ENCODE peak calls at places on chromosomes 2 and 18, in seven cellular contexts. One of them, this sample, is unnamed.

GRCh38 chr2:240556553-240557100 is 1.2 kb downstream of the ANKMY1 start:
- DNase-seq in fibroblast of lung: peak
- DNase-seq in fibroblast of the aortic adventitia: no peak
- DNase-seq in WTC11: peak
- DNase-seq in ovary: peak
- DNase-seq in suprapubic skin: no peak
- DNase-seq in HL-60: no peak
- DNase-seq in this sample: no peak

GRCh38 chr18:1412660-1413659 is 508.3 kb downstream of the ADCYAP1 start:
- DNase-seq in fibroblast of lung: no peak
- DNase-seq in fibroblast of the aortic adventitia: no peak
- DNase-seq in WTC11: no peak
- DNase-seq in ovary: no peak
- DNase-seq in suprapubic skin: no peak
- DNase-seq in HL-60: no peak
- DNase-seq in this sample: no peak

GRCh38 chr2:186575856-186576255 is 14.0 kb upstream of the ITGAV start:
- DNase-seq in fibroblast of lung: peak
- DNase-seq in fibroblast of the aortic adventitia: no peak
- DNase-seq in WTC11: no peak
- DNase-seq in ovary: no peak
- DNase-seq in suprapubic skin: no peak
- DNase-seq in HL-60: no peak
- DNase-seq in this sample: no peak

GRCh38 chr2:222494104-222494739 is 69.9 kb downstream of the SGPP2 start:
- DNase-seq in fibroblast of lung: no peak
- DNase-seq in fibroblast of the aortic adventitia: no peak
- DNase-seq in WTC11: no peak
- DNase-seq in ovary: peak
- DNase-seq in suprapubic skin: no peak
- DNase-seq in HL-60: no peak
- DNase-seq in this sample: no peak

GRCh38 chr18:63069496-63069895 is 250.1 kb downstream of the BCL2 start:
- DNase-seq in fibroblast of lung: no peak
- DNase-seq in fibroblast of the aortic adventitia: no peak
- DNase-seq in WTC11: no peak
- DNase-seq in ovary: no peak
- DNase-seq in suprapubic skin: no peak
- DNase-seq in HL-60: no peak
- DNase-seq in this sample: no peak

GRCh38 chr18:13527730-13528129 is 198.6 kb downstream of the FAM210A start:
- DNase-seq in fibroblast of lung: no peak
- DNase-seq in fibroblast of the aortic adventitia: no peak
- DNase-seq in WTC11: no peak
- DNase-seq in ovary: no peak
- DNase-seq in suprapubic skin: no peak
- DNase-seq in HL-60: no peak
- DNase-seq in this sample: no peak

GRCh38 chr18:805008-805754 is 6.9 kb downstream of the YES1 start:
- DNase-seq in fibroblast of lung: no peak
- DNase-seq in fibroblast of the aortic adventitia: peak
- DNase-seq in WTC11: no peak
- DNase-seq in ovary: no peak
- DNase-seq in suprapubic skin: no peak
- DNase-seq in HL-60: no peak
- DNase-seq in this sample: no peak

GRCh38 chr2:223815884-223816570 is 21.4 kb downstream of the AP1S3 start:
- DNase-seq in fibroblast of lung: peak
- DNase-seq in fibroblast of the aortic adventitia: no peak
- DNase-seq in WTC11: no peak
- DNase-seq in ovary: no peak
- DNase-seq in suprapubic skin: no peak
- DNase-seq in HL-60: no peak
- DNase-seq in this sample: no peak

GRCh38 chr2:16202643-16203020 is 262.3 kb downstream of the MYCN start:
- DNase-seq in fibroblast of lung: no peak
- DNase-seq in fibroblast of the aortic adventitia: no peak
- DNase-seq in WTC11: no peak
- DNase-seq in ovary: no peak
- DNase-seq in suprapubic skin: no peak
- DNase-seq in HL-60: no peak
- DNase-seq in this sample: no peak

GRCh38 chr2:143955416-143956075 is 564.4 kb downstream of the ZEB2 start:
- DNase-seq in fibroblast of lung: peak
- DNase-seq in fibroblast of the aortic adventitia: peak
- DNase-seq in WTC11: no peak
- DNase-seq in ovary: no peak
- DNase-seq in suprapubic skin: no peak
- DNase-seq in HL-60: no peak
- DNase-seq in this sample: no peak

GRCh38 chr2:145692971-145693478 is 1173.1 kb upstream of the ZEB2 start:
- DNase-seq in fibroblast of lung: peak
- DNase-seq in fibroblast of the aortic adventitia: peak
- DNase-seq in WTC11: no peak
- DNase-seq in ovary: no peak
- DNase-seq in suprapubic skin: no peak
- DNase-seq in HL-60: peak
- DNase-seq in this sample: no peak

GRCh38 chr2:27085670-27086089 is 892 bp upstream of the KHK start:
- DNase-seq in fibroblast of lung: peak
- DNase-seq in fibroblast of the aortic adventitia: peak
- DNase-seq in WTC11: peak
- DNase-seq in ovary: peak
- DNase-seq in suprapubic skin: peak
- DNase-seq in HL-60: no peak
- DNase-seq in this sample: peak

GRCh38 chr18:78073275-78073674 is 823.6 kb downstream of the GALR1 start:
- DNase-seq in fibroblast of lung: no peak
- DNase-seq in fibroblast of the aortic adventitia: no peak
- DNase-seq in WTC11: no peak
- DNase-seq in ovary: no peak
- DNase-seq in suprapubic skin: no peak
- DNase-seq in HL-60: no peak
- DNase-seq in this sample: no peak

GRCh38 chr2:27885656-27886055 is 4.5 kb downstream of the RBKS start:
- DNase-seq in fibroblast of lung: peak
- DNase-seq in fibroblast of the aortic adventitia: no peak
- DNase-seq in WTC11: no peak
- DNase-seq in ovary: no peak
- DNase-seq in suprapubic skin: no peak
- DNase-seq in HL-60: no peak
- DNase-seq in this sample: no peak

GRCh38 chr2:85215074-85216050 is 82.2 kb downstream of the TCF7L1 start:
- DNase-seq in fibroblast of lung: peak
- DNase-seq in fibroblast of the aortic adventitia: peak
- DNase-seq in WTC11: no peak
- DNase-seq in ovary: peak
- DNase-seq in suprapubic skin: peak
- DNase-seq in HL-60: no peak
- DNase-seq in this sample: no peak

GRCh38 chr2:174593574-174594203 is 3.9 kb downstream of the WIPF1 start:
- DNase-seq in fibroblast of lung: peak
- DNase-seq in fibroblast of the aortic adventitia: peak
- DNase-seq in WTC11: no peak
- DNase-seq in ovary: no peak
- DNase-seq in suprapubic skin: no peak
- DNase-seq in HL-60: peak
- DNase-seq in this sample: no peak

GRCh38 chr2:234952270-234953115 is 676 bp downstream of the SH3BP4 start:
- DNase-seq in fibroblast of lung: no peak
- DNase-seq in fibroblast of the aortic adventitia: no peak
- DNase-seq in WTC11: peak
- DNase-seq in ovary: peak
- DNase-seq in suprapubic skin: peak
- DNase-seq in HL-60: no peak
- DNase-seq in this sample: peak

GRCh38 chr2:75647771-75648170 is 1.2 kb downstream of the MRPL19 start:
- DNase-seq in fibroblast of lung: no peak
- DNase-seq in fibroblast of the aortic adventitia: no peak
- DNase-seq in WTC11: no peak
- DNase-seq in ovary: no peak
- DNase-seq in suprapubic skin: no peak
- DNase-seq in HL-60: no peak
- DNase-seq in this sample: no peak

GRCh38 chr2:48343154-48343553 is 186.8 kb upstream of the STON1 start:
- DNase-seq in fibroblast of lung: no peak
- DNase-seq in fibroblast of the aortic adventitia: no peak
- DNase-seq in WTC11: no peak
- DNase-seq in ovary: no peak
- DNase-seq in suprapubic skin: no peak
- DNase-seq in HL-60: no peak
- DNase-seq in this sample: no peak

GRCh38 chr2:172783091-172783898 is 47.6 kb downstream of the RAPGEF4 start:
- DNase-seq in fibroblast of lung: peak
- DNase-seq in fibroblast of the aortic adventitia: peak
- DNase-seq in WTC11: no peak
- DNase-seq in ovary: no peak
- DNase-seq in suprapubic skin: no peak
- DNase-seq in HL-60: no peak
- DNase-seq in this sample: peak

GRCh38 chr2:23012499-23012898 is 372.5 kb upstream of the KLHL29 start:
- DNase-seq in fibroblast of lung: no peak
- DNase-seq in fibroblast of the aortic adventitia: no peak
- DNase-seq in WTC11: no peak
- DNase-seq in ovary: no peak
- DNase-seq in suprapubic skin: no peak
- DNase-seq in HL-60: no peak
- DNase-seq in this sample: no peak

GRCh38 chr2:210998334-210998733 is 441.9 kb downstream of the CPS1 start:
- DNase-seq in fibroblast of lung: no peak
- DNase-seq in fibroblast of the aortic adventitia: no peak
- DNase-seq in WTC11: no peak
- DNase-seq in ovary: no peak
- DNase-seq in suprapubic skin: no peak
- DNase-seq in HL-60: no peak
- DNase-seq in this sample: no peak

GRCh38 chr2:1661891-1662605 is 82.3 kb downstream of the PXDN start:
- DNase-seq in fibroblast of lung: no peak
- DNase-seq in fibroblast of the aortic adventitia: no peak
- DNase-seq in WTC11: no peak
- DNase-seq in ovary: peak
- DNase-seq in suprapubic skin: peak
- DNase-seq in HL-60: no peak
- DNase-seq in this sample: no peak

DNA sequence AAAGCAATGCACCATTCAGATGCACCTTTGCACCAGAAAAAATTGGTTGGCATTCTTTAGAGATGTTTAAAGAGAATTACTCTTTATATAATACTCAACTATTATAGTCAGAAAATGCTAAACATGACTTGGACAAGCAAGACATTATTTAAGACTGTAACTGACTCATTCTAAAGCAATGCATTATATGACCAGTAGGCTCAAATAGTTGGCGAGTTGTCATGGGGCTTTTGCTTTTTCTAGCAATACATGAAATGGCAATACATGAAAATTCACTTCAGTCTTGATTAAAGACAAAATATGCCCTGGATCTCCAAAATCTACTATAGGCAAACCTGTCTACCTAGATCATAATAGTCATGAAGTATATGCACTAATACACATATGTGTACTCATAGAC is 216.9 kb upstream of the VWC2L start:
- DNase-seq in fibroblast of lung: peak
- DNase-seq in fibroblast of the aortic adventitia: peak
- DNase-seq in WTC11: no peak
- DNase-seq in ovary: no peak
- DNase-seq in suprapubic skin: no peak
- DNase-seq in HL-60: no peak
- DNase-seq in this sample: no peak
- TF ChIP-seq CTCF in fibroblast of lung: no peak
- TF ChIP-seq CTCF in fibroblast of the aortic adventitia: peak
- TF ChIP-seq CTCF in WTC11: no peak
- TF ChIP-seq CTCF in ovary: no peak
- TF ChIP-seq CTCF in suprapubic skin: no peak
- TF ChIP-seq CTCF in HL-60: no peak
- TF ChIP-seq CTCF in this sample: no peak

GRCh38 chr2:237451582-237452469 is 35.2 kb upstream of the MLPH start:
- DNase-seq in fibroblast of lung: no peak
- DNase-seq in fibroblast of the aortic adventitia: no peak
- DNase-seq in WTC11: peak
- DNase-seq in ovary: peak
- DNase-seq in suprapubic skin: no peak
- DNase-seq in HL-60: no peak
- DNase-seq in this sample: no peak
- TF ChIP-seq CTCF in fibroblast of lung: peak
- TF ChIP-seq CTCF in fibroblast of the aortic adventitia: no peak
- TF ChIP-seq CTCF in WTC11: no peak
- TF ChIP-seq CTCF in ovary: no peak
- TF ChIP-seq CTCF in suprapubic skin: no peak
- TF ChIP-seq CTCF in HL-60: no peak
- TF ChIP-seq CTCF in this sample: no peak

DNA sequence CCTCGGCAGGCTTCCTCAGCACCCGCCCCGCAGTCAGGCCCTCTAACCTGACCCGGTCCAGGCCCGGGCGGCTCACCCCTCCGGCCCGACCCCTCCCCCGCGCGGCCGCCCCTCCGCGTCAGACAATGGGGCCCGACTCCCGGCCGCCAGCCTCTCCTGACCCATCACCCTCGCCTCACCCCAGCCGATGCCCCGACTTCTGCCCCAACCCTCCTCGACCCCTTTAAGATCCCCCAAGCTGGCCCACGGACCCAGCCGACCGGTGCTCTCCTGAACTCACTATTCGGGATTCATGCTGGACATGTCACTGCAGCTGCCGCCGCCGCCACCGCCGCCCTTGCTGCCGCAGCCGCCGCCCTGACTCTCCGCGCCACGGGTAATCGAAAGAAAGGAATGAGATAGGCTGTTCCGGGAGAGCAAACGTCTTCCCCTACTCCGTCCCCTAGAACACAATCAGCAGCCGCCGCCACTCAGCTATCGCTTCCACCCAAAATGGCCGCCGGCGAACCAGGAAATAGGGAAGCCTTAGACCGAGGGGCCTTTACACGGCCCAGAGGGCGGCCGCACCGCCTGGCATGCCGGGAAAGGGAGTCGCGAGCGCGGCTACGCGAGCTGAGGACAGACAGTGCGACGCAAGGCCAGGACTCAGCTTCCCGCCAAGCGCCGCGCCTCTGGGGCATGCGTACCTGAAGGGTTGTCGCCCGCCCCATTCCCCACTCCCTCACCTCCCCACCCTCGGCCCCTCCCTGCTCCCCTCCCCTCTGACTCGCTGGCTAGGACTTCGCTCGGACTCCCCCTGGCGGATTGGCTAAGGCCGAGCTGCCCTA is at the start of gene RAB1A:
- DNase-seq in fibroblast of lung: peak
- DNase-seq in fibroblast of the aortic adventitia: peak
- DNase-seq in WTC11: peak
- DNase-seq in ovary: peak
- DNase-seq in suprapubic skin: peak
- DNase-seq in HL-60: peak
- DNase-seq in this sample: peak
- TF ChIP-seq CTCF in fibroblast of lung: peak
- TF ChIP-seq CTCF in fibroblast of the aortic adventitia: peak
- TF ChIP-seq CTCF in WTC11: no peak
- TF ChIP-seq CTCF in ovary: peak
- TF ChIP-seq CTCF in suprapubic skin: peak
- TF ChIP-seq CTCF in HL-60: no peak
- TF ChIP-seq CTCF in this sample: peak

DNA sequence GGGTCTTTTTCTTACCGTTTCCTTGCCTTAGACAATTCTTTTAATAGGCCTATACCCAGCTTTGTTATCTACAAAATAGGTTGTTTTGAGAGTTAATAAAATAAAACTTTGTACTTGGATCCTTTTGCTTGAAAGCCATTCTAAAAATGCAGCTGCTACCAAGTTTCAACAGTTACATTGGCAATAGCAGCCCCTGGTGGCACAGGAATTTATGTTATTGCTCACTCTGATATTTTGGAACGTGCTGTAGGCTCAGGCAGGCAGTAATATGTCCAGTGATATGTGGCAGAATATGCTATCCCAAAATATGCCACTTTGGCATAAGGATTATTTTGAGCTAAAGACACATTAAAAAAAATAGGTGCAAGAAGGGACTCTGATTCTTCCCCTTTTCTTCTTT is 6.7 kb upstream of the COMMD1 start:
- DNase-seq in fibroblast of lung: no peak
- DNase-seq in fibroblast of the aortic adventitia: peak
- DNase-seq in WTC11: no peak
- DNase-seq in ovary: no peak
- DNase-seq in suprapubic skin: no peak
- DNase-seq in HL-60: no peak
- DNase-seq in this sample: no peak
- TF ChIP-seq CTCF in fibroblast of lung: peak
- TF ChIP-seq CTCF in fibroblast of the aortic adventitia: peak
- TF ChIP-seq CTCF in WTC11: no peak
- TF ChIP-seq CTCF in ovary: no peak
- TF ChIP-seq CTCF in suprapubic skin: no peak
- TF ChIP-seq CTCF in HL-60: peak
- TF ChIP-seq CTCF in this sample: peak